ENCODE peak calls at places on chromosome 18, in seven cellular contexts. One of them, this sample, is unnamed.

GRCh38 chr18:12828116-12829051 is 55.7 kb downstream of the PTPN2 start:
- DNase-seq in activated T-cell treated with anti-CD3 and anti-CD28 coated beads, Interleukin-2, amount 50 U/mL, for 4 hours: no peak
- DNase-seq in BJ: no peak
- DNase-seq in CD4-positive, alpha-beta T cell: no peak
- DNase-seq in neural progenitor cell: no peak
- DNase-seq in germinal center: no peak
- DNase-seq in AG10803: no peak
- DNase-seq in this sample: no peak

GRCh38 chr18:63970803-63971191 is 916 bp downstream of the SERPINB8 start:
- DNase-seq in neural progenitor cell: peak
- DNase-seq in BJ: no peak
- DNase-seq in activated T-cell treated with anti-CD3 and anti-CD28 coated beads, Interleukin-2, amount 50 U/mL, for 4 hours: no peak
- DNase-seq in AG10803: peak
- DNase-seq in germinal center: no peak
- DNase-seq in CD4-positive, alpha-beta T cell: no peak
- DNase-seq in this sample: no peak

GRCh38 chr18:79863161-79863945 is 65.6 kb downstream of the KCNG2 start:
- DNase-seq in CD4-positive, alpha-beta T cell: no peak
- DNase-seq in BJ: no peak
- DNase-seq in activated T-cell treated with anti-CD3 and anti-CD28 coated beads, Interleukin-2, amount 50 U/mL, for 4 hours: no peak
- DNase-seq in germinal center: no peak
- DNase-seq in AG10803: no peak
- DNase-seq in neural progenitor cell: no peak
- DNase-seq in this sample: no peak

GRCh38 chr18:13217466-13217961 is 1.0 kb upstream of the LDLRAD4 start:
- DNase-seq in germinal center: peak
- DNase-seq in activated T-cell treated with anti-CD3 and anti-CD28 coated beads, Interleukin-2, amount 50 U/mL, for 4 hours: peak
- DNase-seq in CD4-positive, alpha-beta T cell: peak
- DNase-seq in BJ: no peak
- DNase-seq in neural progenitor cell: peak
- DNase-seq in AG10803: peak
- DNase-seq in this sample: no peak

GRCh38 chr18:11489266-11489899 is 120.0 kb upstream of the SLC35G4 start:
- DNase-seq in activated T-cell treated with anti-CD3 and anti-CD28 coated beads, Interleukin-2, amount 50 U/mL, for 4 hours: no peak
- DNase-seq in neural progenitor cell: no peak
- DNase-seq in CD4-positive, alpha-beta T cell: no peak
- DNase-seq in BJ: no peak
- DNase-seq in germinal center: no peak
- DNase-seq in AG10803: no peak
- DNase-seq in this sample: peak

GRCh38 chr18:74611791-74612190 is 14.1 kb downstream of the ZNF407 start:
- DNase-seq in AG10803: no peak
- DNase-seq in activated T-cell treated with anti-CD3 and anti-CD28 coated beads, Interleukin-2, amount 50 U/mL, for 4 hours: no peak
- DNase-seq in CD4-positive, alpha-beta T cell: no peak
- DNase-seq in germinal center: no peak
- DNase-seq in BJ: no peak
- DNase-seq in neural progenitor cell: no peak
- DNase-seq in this sample: no peak

GRCh38 chr18:76756491-76757288 is 65.7 kb upstream of the ZNF236 start:
- DNase-seq in CD4-positive, alpha-beta T cell: no peak
- DNase-seq in activated T-cell treated with anti-CD3 and anti-CD28 coated beads, Interleukin-2, amount 50 U/mL, for 4 hours: no peak
- DNase-seq in BJ: peak
- DNase-seq in germinal center: no peak
- DNase-seq in AG10803: peak
- DNase-seq in neural progenitor cell: no peak
- DNase-seq in this sample: no peak

GRCh38 chr18:323253-323622 is 55.4 kb upstream of the THOC1 start:
- DNase-seq in activated T-cell treated with anti-CD3 and anti-CD28 coated beads, Interleukin-2, amount 50 U/mL, for 4 hours: no peak
- DNase-seq in BJ: peak
- DNase-seq in germinal center: no peak
- DNase-seq in neural progenitor cell: no peak
- DNase-seq in CD4-positive, alpha-beta T cell: no peak
- DNase-seq in AG10803: peak
- DNase-seq in this sample: no peak

GRCh38 chr18:33951031-33951430 is 273.7 kb downstream of the NOL4 start:
- DNase-seq in BJ: no peak
- DNase-seq in AG10803: no peak
- DNase-seq in neural progenitor cell: no peak
- DNase-seq in germinal center: no peak
- DNase-seq in activated T-cell treated with anti-CD3 and anti-CD28 coated beads, Interleukin-2, amount 50 U/mL, for 4 hours: no peak
- DNase-seq in CD4-positive, alpha-beta T cell: no peak
- DNase-seq in this sample: no peak

GRCh38 chr18:9273221-9273620 is 61.4 kb upstream of the TWSG1 start:
- DNase-seq in CD4-positive, alpha-beta T cell: no peak
- DNase-seq in BJ: no peak
- DNase-seq in germinal center: no peak
- DNase-seq in AG10803: no peak
- DNase-seq in activated T-cell treated with anti-CD3 and anti-CD28 coated beads, Interleukin-2, amount 50 U/mL, for 4 hours: no peak
- DNase-seq in neural progenitor cell: no peak
- DNase-seq in this sample: no peak

GRCh38 chr18:24914148-24914525 is 437.8 kb downstream of the ZNF521 start:
- DNase-seq in neural progenitor cell: no peak
- DNase-seq in AG10803: no peak
- DNase-seq in CD4-positive, alpha-beta T cell: no peak
- DNase-seq in BJ: no peak
- DNase-seq in activated T-cell treated with anti-CD3 and anti-CD28 coated beads, Interleukin-2, amount 50 U/mL, for 4 hours: no peak
- DNase-seq in germinal center: no peak
- DNase-seq in this sample: no peak

GRCh38 chr18:34734048-34734447 is 23.9 kb downstream of the DTNA start:
- DNase-seq in CD4-positive, alpha-beta T cell: no peak
- DNase-seq in germinal center: no peak
- DNase-seq in AG10803: no peak
- DNase-seq in BJ: no peak
- DNase-seq in neural progenitor cell: no peak
- DNase-seq in activated T-cell treated with anti-CD3 and anti-CD28 coated beads, Interleukin-2, amount 50 U/mL, for 4 hours: no peak
- DNase-seq in this sample: no peak

GRCh38 chr18:34222025-34222395 is 2.7 kb downstream of the NOL4 start:
- DNase-seq in activated T-cell treated with anti-CD3 and anti-CD28 coated beads, Interleukin-2, amount 50 U/mL, for 4 hours: no peak
- DNase-seq in AG10803: no peak
- DNase-seq in germinal center: no peak
- DNase-seq in CD4-positive, alpha-beta T cell: no peak
- DNase-seq in neural progenitor cell: peak
- DNase-seq in BJ: no peak
- DNase-seq in this sample: no peak